ENCODE peak calls at places on chromosomes 13 and 19, in five cellular contexts. Y, H, F, S and M are unnamed samples.

GRCh38 chr19:42111384-42111783 is 20.9 kb downstream of the POU2F2 start:
- DNase-seq in Y (no peak), F (no peak), H (peak), S (no peak), M (peak)

GRCh38 chr19:56350416-56351045 is 35.9 kb upstream of the ZSCAN5A start:
- DNase-seq in F (peak), S (peak), Y (no peak), H (peak), M (peak)

GRCh38 chr13:95128045-95128643 is 173.1 kb downstream of the ABCC4 start:
- DNase-seq in Y (no peak), H (no peak), F (no peak), S (no peak), M (no peak)

GRCh38 chr19:55479451-55480230 is 3.2 kb downstream of the ZNF628 start:
- DNase-seq in F (no peak), S (no peak), Y (no peak), H (no peak), M (no peak)

GRCh38 chr13:43475135-43475534 is 311.6 kb downstream of the ENOX1 start:
- DNase-seq in S (no peak), F (no peak), H (no peak), Y (no peak), M (no peak)

GRCh38 chr13:90395348-90395747 is 952.1 kb upstream of the MIR17HG start:
- DNase-seq in S (no peak), H (no peak), Y (no peak), F (no peak), M (no peak)

GRCh38 chr13:78409172-78409571 is 194.2 kb downstream of the POU4F1 start:
- DNase-seq in F (no peak), Y (no peak), H (no peak), S (no peak), M (no peak)

GRCh38 chr13:99614465-99614885 is 113.2 kb downstream of the TM9SF2 start:
- DNase-seq in F (no peak), S (no peak), H (no peak), Y (no peak), M (no peak)

GRCh38 chr13:35716186-35716585 is 239.7 kb upstream of the MAB21L1 start:
- DNase-seq in H (peak), F (no peak), S (no peak), Y (no peak), M (peak)

GRCh38 chr13:46136688-46137087 is 31.9 kb upstream of the CPB2 start:
- DNase-seq in Y (no peak), H (no peak), S (no peak), F (no peak), M (no peak)